ENCODE peak calls at places on chromosomes 13 and 19, in four cellular contexts. W is left cardiac atrium; J is naive thymus-derived CD4-positive, alpha-beta T cell; R is right cardiac atrium. L is an unnamed sample.

GRCh38 chr19:51507640-51508058 is 6.0 kb upstream of the SIGLEC12 start:
- ATAC-seq in W (no peak), R (peak), J (no peak), L (no peak)

GRCh38 chr13:109871018-109871370 is 84.6 kb upstream of the IRS2 start:
- ATAC-seq in J (no peak), W (no peak), R (no peak), L (no peak)

GRCh38 chr13:110161112-110161897 is 145.7 kb downstream of the COL4A1 start:
- ATAC-seq in R (no peak), J (peak), W (peak), L (no peak)

GRCh38 chr13:28117689-28118377 is 17.5 kb upstream of the FLT3 start:
- ATAC-seq in J (no peak), W (peak), R (peak), L (no peak)

GRCh38 chr13:95497307-95497943 is 55.1 kb upstream of the CLDN10 start:
- ATAC-seq in J (no peak), W (peak), R (peak), L (no peak)

GRCh38 chr13:33806470-33807248 is 11.3 kb upstream of the RFC3 start:
- ATAC-seq in J (no peak), R (no peak), W (no peak), L (no peak)

GRCh38 chr19:47786566-47786965 is 8.1 kb downstream of the SELENOW start:
- ATAC-seq in W (no peak), J (no peak), R (no peak), L (no peak)

GRCh38 chr13:100491164-100491847 is 97.3 kb downstream of the GGACT start:
- ATAC-seq in R (peak), W (peak), J (no peak), L (no peak)

GRCh38 chr13:57527114-57527770 is 104.3 kb upstream of the PCDH17 start:
- ATAC-seq in W (no peak), J (no peak), R (no peak), L (no peak)

GRCh38 chr19:55467236-55468053 is 2.9 kb upstream of the C19orf85 start:
- ATAC-seq in W (peak), J (peak), R (peak), L (peak)

GRCh38 chr19:11111771-11112144 is 22.5 kb downstream of the LDLR start:
- ATAC-seq in R (no peak), W (no peak), J (no peak), L (no peak)

GRCh38 chr19:7224205-7224833 is 69.9 kb downstream of the INSR start:
- ATAC-seq in R (peak), J (no peak), W (peak), L (no peak)

GRCh38 chr13:43269037-43269476 is 245.7 kb downstream of the DNAJC15 start:
- ATAC-seq in R (peak), W (peak), J (no peak), L (no peak)

GRCh38 chr13:46374710-46375109 is 12.3 kb downstream of the RUBCNL start:
- ATAC-seq in R (no peak), J (peak), W (no peak), L (no peak)

GRCh38 chr19:56608274-56608964 is 13.3 kb downstream of the ZNF71 start:
- ATAC-seq in J (no peak), R (no peak), W (no peak), L (no peak)

GRCh38 chr13:29883941-29884518 is 33.6 kb upstream of the UBL3 start:
- ATAC-seq in J (no peak), W (peak), R (no peak), L (no peak)

GRCh38 chr13:99614465-99614885 is 113.2 kb downstream of the TM9SF2 start:
- ATAC-seq in W (peak), R (peak), J (peak), L (peak)

GRCh38 chr13:75705908-75706307 is 69.8 kb downstream of the LMO7 start:
- ATAC-seq in R (no peak), J (no peak), W (no peak), L (peak)

GRCh38 chr19:28999733-29000433 is 213.1 kb downstream of the UQCRFS1 start:
- ATAC-seq in W (peak), R (peak), J (no peak), L (no peak)

GRCh38 chr13:80830431-80830830 is 489.5 kb upstream of the SPRY2 start:
- ATAC-seq in J (no peak), R (no peak), W (no peak), L (no peak)

GRCh38 chr19:50358483-50359431 is 6.7 kb downstream of the NAPSA start:
- ATAC-seq in W (peak), J (peak), R (peak), L (no peak)

GRCh38 chr19:28726533-28726932 is 486.4 kb downstream of the UQCRFS1 start:
- ATAC-seq in W (no peak), J (no peak), R (no peak), L (no peak)

GRCh38 chr13:50467156-50467814 is 376.2 kb downstream of the DLEU7 start:
- ATAC-seq in W (peak), J (no peak), R (no peak), L (no peak)

GRCh38 chr19:18357442-18358264 is 17.3 kb downstream of the PGPEP1 start:
- ATAC-seq in R (no peak), J (no peak), W (no peak), L (no peak)

GRCh38 chr13:64410654-64411053 is 2819.5 kb downstream of the PCDH9 start:
- ATAC-seq in J (no peak), W (no peak), R (no peak), L (no peak)